ENCODE peak calls at places on chromosome 5, in nine cellular contexts. A is GM12865, E is lower leg skin, K is endodermal cell, O is GM12878, C is spleen, H is PC-3, S is Peyer's patch, V is heart right ventricle. L is an unnamed sample.

GRCh38 chr5:168449166-168449565 is 37.1 kb upstream of the RARS1 start:
- DNase-seq in A (no peak), E (peak), K (no peak), O (no peak), C (no peak), H (peak), S (no peak), V (no peak), L (no peak)

GRCh38 chr5:113487411-113487778 is 858 bp downstream of the MCC start:
- DNase-seq in A (no peak), E (no peak), K (no peak), O (no peak), C (no peak), H (peak), S (no peak), V (no peak), L (peak)

GRCh38 chr5:72649449-72649848 is 142.2 kb upstream of the ZNF366 start:
- DNase-seq in A (peak), E (no peak), K (no peak), O (no peak), C (no peak), H (peak), S (no peak), V (no peak), L (peak)

GRCh38 chr5:137902389-137903133 is 13.3 kb downstream of the PKD2L2 start:
- DNase-seq in A (peak), E (no peak), K (no peak), O (no peak), C (no peak), H (no peak), S (no peak), V (no peak), L (no peak)

GRCh38 chr5:90170231-90170630 is 239.3 kb downstream of the CETN3 start:
- DNase-seq in A (no peak), E (no peak), K (no peak), O (no peak), C (no peak), H (no peak), S (no peak), V (no peak), L (no peak)

GRCh38 chr5:61334224-61335196 is 2.5 kb downstream of the ZSWIM6 start:
- DNase-seq in A (no peak), E (no peak), K (peak), O (no peak), C (no peak), H (peak), S (no peak), V (no peak), L (peak)

GRCh38 chr5:428754-429452 is 14.1 kb upstream of the EXOC3 start:
- DNase-seq in A (no peak), E (no peak), K (peak), O (no peak), C (no peak), H (no peak), S (no peak), V (no peak), L (no peak)

GRCh38 chr5:81852277-81853004 is 101.5 kb upstream of the SSBP2 start:
- DNase-seq in A (peak), E (peak), K (peak), O (no peak), C (peak), H (no peak), S (peak), V (no peak), L (peak)

GRCh38 chr5:168468836-168469235 is 17.4 kb upstream of the RARS1 start:
- DNase-seq in A (no peak), E (no peak), K (no peak), O (no peak), C (no peak), H (no peak), S (no peak), V (no peak), L (peak)

GRCh38 chr5:3843691-3844090 is 248.1 kb downstream of the IRX1 start:
- DNase-seq in A (no peak), E (no peak), K (no peak), O (no peak), C (no peak), H (no peak), S (no peak), V (no peak), L (no peak)

GRCh38 chr5:149775785-149776184 is 45.7 kb downstream of the PPARGC1B start:
- DNase-seq in A (peak), E (no peak), K (no peak), O (peak), C (no peak), H (peak), S (no peak), V (no peak), L (no peak)

GRCh38 chr5:98905857-98906688 is 22.7 kb downstream of the CHD1 start:
- DNase-seq in A (peak), E (no peak), K (no peak), O (no peak), C (no peak), H (peak), S (no peak), V (no peak), L (peak)

GRCh38 chr5:78009937-78010527 is 233.9 kb upstream of the TBCA start:
- DNase-seq in A (no peak), E (no peak), K (no peak), O (no peak), C (no peak), H (no peak), S (no peak), V (no peak), L (peak)

GRCh38 chr5:136018814-136019777 is 9.7 kb upstream of the TGFBI start:
- DNase-seq in A (no peak), E (peak), K (peak), O (no peak), C (no peak), H (no peak), S (no peak), V (peak), L (peak)

GRCh38 chr5:137398175-137398574 is 101.0 kb downstream of the SPOCK1 start:
- DNase-seq in A (no peak), E (no peak), K (no peak), O (no peak), C (no peak), H (no peak), S (no peak), V (no peak), L (no peak)

GRCh38 chr5:40627708-40628107 is 52.0 kb upstream of the PTGER4 start:
- DNase-seq in A (no peak), E (no peak), K (no peak), O (no peak), C (no peak), H (no peak), S (no peak), V (no peak), L (no peak)

GRCh38 chr5:9288234-9288633 is 257.6 kb downstream of the SEMA5A start:
- DNase-seq in A (no peak), E (no peak), K (peak), O (no peak), C (no peak), H (no peak), S (no peak), V (peak), L (no peak)

GRCh38 chr5:147963948-147964693 is 57.8 kb upstream of the C5orf46 start:
- DNase-seq in A (peak), E (peak), K (no peak), O (no peak), C (no peak), H (no peak), S (no peak), V (peak), L (no peak)

GRCh38 chr5:143601917-143602333 is 198.4 kb upstream of the NR3C1 start:
- DNase-seq in A (no peak), E (peak), K (no peak), O (no peak), C (peak), H (no peak), S (no peak), V (no peak), L (no peak)

GRCh38 chr5:15889001-15889400 is 290.6 kb downstream of the MARCHF11 start:
- DNase-seq in A (no peak), E (no peak), K (no peak), O (no peak), C (no peak), H (no peak), S (no peak), V (no peak), L (no peak)

GRCh38 chr5:322281-322941 is 897 bp downstream of the AHRR start:
- DNase-seq in A (no peak), E (no peak), K (peak), O (no peak), C (no peak), H (no peak), S (no peak), V (no peak), L (no peak)

DNA sequence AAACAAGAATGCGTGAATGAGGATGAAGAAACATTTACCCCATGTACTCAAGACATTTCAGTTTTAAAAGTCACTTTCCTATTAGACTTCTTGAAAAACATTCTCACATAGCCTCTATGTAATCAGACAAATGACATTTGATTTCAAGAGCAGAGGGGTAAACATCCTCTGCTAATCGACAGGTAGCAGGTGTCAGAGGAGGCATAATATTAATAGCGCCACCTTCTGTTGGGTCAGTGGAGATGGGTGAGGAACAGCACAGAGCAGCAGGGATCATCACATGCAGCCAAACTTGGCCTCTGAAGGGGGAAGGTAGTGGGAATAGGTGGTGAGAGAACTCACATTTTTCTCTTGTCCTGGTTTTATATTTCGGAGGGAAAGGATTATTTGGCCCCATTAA is 3.3 kb upstream of the LSM11 start:
- DNase-seq in A (peak), E (no peak), K (peak), O (no peak), C (no peak), H (peak), S (no peak), V (no peak), L (no peak)
- TF ChIP-seq CTCF in A (peak), E (no peak), K (peak), O (peak), C (no peak), H (peak), S (no peak), V (peak), L (peak)

GRCh38 chr5:158387499-158387898 is 528.6 kb upstream of the CLINT1 start:
- DNase-seq in A (no peak), E (no peak), K (no peak), O (no peak), C (no peak), H (no peak), S (no peak), V (no peak), L (no peak)

GRCh38 chr5:158390556-158390955 is 531.6 kb upstream of the CLINT1 start:
- DNase-seq in A (peak), E (no peak), K (no peak), O (no peak), C (no peak), H (peak), S (no peak), V (no peak), L (peak)

GRCh38 chr5:158389786-158390185 is 530.8 kb upstream of the CLINT1 start:
- DNase-seq in A (no peak), E (no peak), K (no peak), O (no peak), C (no peak), H (no peak), S (no peak), V (no peak), L (no peak)

GRCh38 chr5:158385982-158386381 is 527.0 kb upstream of the CLINT1 start:
- DNase-seq in A (no peak), E (no peak), K (no peak), O (no peak), C (no peak), H (no peak), S (no peak), V (no peak), L (no peak)

GRCh38 chr5:158388018-158388417 is 529.1 kb upstream of the CLINT1 start:
- DNase-seq in A (no peak), E (no peak), K (no peak), O (no peak), C (no peak), H (no peak), S (no peak), V (no peak), L (no peak)
- H3K4me3 ChIP-seq in A (no peak), E (no peak), K (no peak), O (no peak), C (no peak), H (no peak), S (no peak), V (no peak), L (no peak)

GRCh38 chr5:172284275-172284971 is 859 bp upstream of the UBTD2 start:
- DNase-seq in A (no peak), E (peak), K (no peak), O (no peak), C (peak), H (peak), S (no peak), V (peak), L (no peak)

GRCh38 chr5:172283862-172284274 is 304 bp upstream of the UBTD2 start:
- DNase-seq in A (peak), E (peak), K (peak), O (no peak), C (peak), H (peak), S (peak), V (peak), L (peak)

GRCh38 chr5:172282277-172283019 is 1.1 kb downstream of the UBTD2 start:
- DNase-seq in A (no peak), E (no peak), K (no peak), O (no peak), C (no peak), H (peak), S (no peak), V (no peak), L (peak)

GRCh38 chr5:172285226-172286143 is 1.9 kb upstream of the UBTD2 start:
- DNase-seq in A (no peak), E (no peak), K (peak), O (no peak), C (no peak), H (no peak), S (no peak), V (no peak), L (no peak)

DNA sequence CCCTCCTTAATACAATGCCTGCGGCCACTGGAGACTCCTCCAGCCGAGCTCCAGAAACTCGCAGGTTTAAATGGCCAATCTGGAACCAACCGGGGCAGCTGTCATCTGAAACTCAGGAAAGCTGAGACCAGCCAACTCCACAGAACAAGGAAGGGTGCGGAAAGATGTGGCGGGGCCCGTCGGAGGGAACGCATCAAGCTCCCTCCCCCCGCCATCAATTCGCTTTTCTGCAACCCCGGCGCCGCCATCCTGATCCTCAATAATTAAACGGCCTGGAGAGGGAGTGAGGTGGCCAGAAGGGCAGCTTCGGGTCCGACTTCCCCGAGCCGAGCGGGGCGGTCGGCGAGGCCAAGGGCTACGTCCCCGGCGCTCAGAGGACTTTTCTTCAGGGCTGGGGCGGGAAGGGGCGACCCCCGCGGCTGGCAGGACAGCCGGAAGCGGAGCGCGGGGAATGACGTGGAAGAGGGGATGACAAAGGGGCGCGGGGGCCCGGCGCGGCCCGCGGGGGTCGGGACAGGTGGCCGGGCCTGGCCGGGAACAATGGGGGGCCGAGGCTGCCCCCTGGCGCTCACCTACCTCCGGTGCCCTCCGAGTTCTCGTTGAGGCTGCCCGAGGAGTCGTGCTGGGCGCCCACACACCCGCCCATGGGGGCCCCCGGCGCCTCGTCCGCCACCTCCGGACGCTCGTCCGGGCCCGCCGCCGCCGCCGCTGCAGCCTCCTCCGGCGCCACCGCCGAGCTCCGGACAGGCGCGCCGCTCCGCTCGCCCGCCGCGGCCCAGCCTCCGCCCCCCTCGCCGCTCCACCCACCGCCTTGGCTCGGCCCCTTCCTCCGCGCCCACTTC is at the start of gene UBTD2:
- DNase-seq in A (peak), E (peak), K (peak), O (no peak), C (peak), H (peak), S (peak), V (peak), L (peak)
- TF ChIP-seq CTCF in A (peak), E (no peak), K (peak), O (peak), C (peak), H (peak), S (peak), V (peak), L (peak)

DNA sequence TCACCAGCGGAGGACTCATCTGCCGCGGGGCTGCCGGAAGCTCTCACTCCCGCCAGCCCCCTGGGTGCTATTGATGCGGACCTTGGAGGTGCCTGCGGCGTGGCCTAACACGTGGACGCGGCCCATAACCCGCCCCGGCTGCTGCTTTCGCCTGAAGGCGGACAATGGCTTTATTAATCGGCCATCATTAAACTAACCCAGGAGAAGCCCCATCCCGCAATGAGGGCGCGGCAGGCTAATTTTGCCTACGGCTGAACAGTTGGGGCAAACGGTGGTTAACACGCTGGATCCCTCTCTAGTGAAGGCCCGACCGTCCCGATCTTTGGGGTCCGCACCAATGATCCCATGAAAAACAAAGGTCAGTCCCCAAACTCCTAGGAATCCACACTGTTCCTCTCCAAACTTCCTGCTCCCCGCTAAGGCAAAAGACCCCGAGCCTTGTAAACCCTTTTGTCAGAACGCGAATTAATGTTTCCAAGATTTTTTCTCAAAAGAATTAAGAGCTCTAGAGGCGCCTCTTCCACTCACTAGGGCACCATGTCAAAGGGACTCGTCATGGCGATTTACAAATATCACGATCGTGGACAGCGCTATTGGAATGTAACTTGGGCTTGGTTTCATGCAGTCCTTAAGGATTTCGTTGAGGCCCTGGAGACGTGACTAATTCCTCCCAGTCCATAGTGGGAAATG is 193.2 kb downstream of the MEF2C start:
- DNase-seq in A (no peak), E (no peak), K (peak), O (no peak), C (no peak), H (no peak), S (no peak), V (no peak), L (peak)
- H3K4me3 ChIP-seq in A (no peak), E (no peak), K (no peak), O (no peak), C (no peak), H (peak), S (no peak), V (no peak), L (no peak)

GRCh38 chr5:130720355-130720754 is 444.7 kb downstream of the HINT1 start:
- DNase-seq in A (no peak), E (no peak), K (no peak), O (no peak), C (no peak), H (peak), S (no peak), V (no peak), L (peak)
- TF ChIP-seq CTCF in A (peak), E (no peak), K (peak), O (peak), C (no peak), H (peak), S (no peak), V (peak), L (peak)

GRCh38 chr5:132225165-132226032 is 2.3 kb downstream of the P4HA2 start:
- DNase-seq in A (no peak), E (peak), K (peak), O (no peak), C (peak), H (peak), S (peak), V (peak), L (peak)

GRCh38 chr5:132226516-132227234 is 978 bp downstream of the P4HA2 start:
- DNase-seq in A (no peak), E (no peak), K (no peak), O (no peak), C (peak), H (no peak), S (peak), V (peak), L (peak)

GRCh38 chr5:132228241-132229035 is 785 bp upstream of the P4HA2 start:
- DNase-seq in A (no peak), E (no peak), K (peak), O (no peak), C (peak), H (no peak), S (peak), V (peak), L (no peak)

GRCh38 chr5:132227485-132228240 is at the start of gene P4HA2:
- DNase-seq in A (peak), E (peak), K (peak), O (no peak), C (peak), H (peak), S (peak), V (peak), L (peak)

DNA sequence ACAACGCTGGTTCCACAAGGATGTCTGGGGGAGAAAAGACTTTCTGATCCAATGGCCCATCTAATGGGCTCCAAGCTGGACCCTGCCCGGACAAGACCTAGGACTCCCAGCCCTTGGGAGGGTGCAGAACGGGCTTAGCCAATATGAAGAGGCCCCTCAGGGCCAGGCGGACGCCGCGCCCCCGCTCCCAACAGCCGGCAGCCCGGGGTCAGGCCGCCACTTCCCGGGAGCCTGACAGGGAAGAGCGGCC is 493 bp downstream of the P4HA2 start:
- DNase-seq in A (no peak), E (no peak), K (no peak), O (no peak), C (no peak), H (no peak), S (no peak), V (no peak), L (no peak)
- H3K4me3 ChIP-seq in A (peak), E (peak), K (peak), O (peak), C (peak), H (peak), S (peak), V (peak), L (peak)

L was measured in astrocyte of the spinal cord.